ENCODE peak calls at places on chromosomes 16 and 17, in six cellular contexts. N is kidney glomerular epithelial cell; E is activated CD8-positive, alpha-beta memory T cell treated with anti-CD3 and anti-CD28 coated beads, Interleukin-2, amount 50 U/mL, for 4 hours; F is AG09319; S is OCI-LY7; C is C1 segment of cervical spinal cord. U is an unnamed sample.

GRCh38 chr17:19268611-19269010 is 31.4 kb downstream of the EPN2 start:
- DNase-seq in N (no peak), E (no peak), F (no peak), S (no peak), C (no peak), U (no peak)

GRCh38 chr16:87927195-87927562 is 9.2 kb downstream of the CA5A start:
- DNase-seq in N (no peak), E (no peak), F (no peak), S (no peak), C (no peak), U (no peak)

GRCh38 chr17:1783834-1784611 is 22.2 kb downstream of the SERPINF1 start:
- DNase-seq in N (peak), E (no peak), F (peak), S (no peak), C (no peak), U (no peak)

GRCh38 chr17:9368631-9369030 is 207.0 kb downstream of the STX8 start:
- DNase-seq in N (no peak), E (no peak), F (no peak), S (no peak), C (no peak), U (no peak)

GRCh38 chr16:72311426-72311825 is 139.5 kb upstream of the PMFBP1 start:
- DNase-seq in N (no peak), E (no peak), F (no peak), S (no peak), C (no peak), U (no peak)

GRCh38 chr17:45751466-45751865 is 32.7 kb upstream of the CRHR1 start:
- DNase-seq in N (no peak), E (no peak), F (no peak), S (no peak), C (no peak), U (no peak)

GRCh38 chr17:78664476-78665384 is 87.5 kb upstream of the DNAH17 start:
- DNase-seq in N (peak), E (no peak), F (no peak), S (no peak), C (no peak), U (no peak)

GRCh38 chr16:88758227-88758943 is 26.6 kb downstream of the PIEZO1 start:
- DNase-seq in N (no peak), E (no peak), F (no peak), S (no peak), C (no peak), U (no peak)

GRCh38 chr17:35786941-35787432 is 8.5 kb downstream of the MMP28 start:
- DNase-seq in N (no peak), E (no peak), F (no peak), S (no peak), C (no peak), U (no peak)

GRCh38 chr17:2050246-2050866 is 4.5 kb upstream of the HIC1 start:
- DNase-seq in N (no peak), E (peak), F (no peak), S (peak), C (no peak), U (peak)

GRCh38 chr17:48002920-48003685 is 32.2 kb downstream of the CDK5RAP3 start:
- DNase-seq in N (no peak), E (no peak), F (no peak), S (no peak), C (no peak), U (no peak)

GRCh38 chr16:50598256-50598894 is 50.2 kb downstream of the NKD1 start:
- DNase-seq in N (no peak), E (no peak), F (no peak), S (no peak), C (peak), U (no peak)

GRCh38 chr16:85717393-85718152 is 28.8 kb upstream of the GINS2 start:
- DNase-seq in N (peak), E (peak), F (peak), S (peak), C (peak), U (peak)

GRCh38 chr17:34220776-34221390 is 34.2 kb upstream of the CCL2 start:
- DNase-seq in N (no peak), E (no peak), F (no peak), S (no peak), C (no peak), U (no peak)

GRCh38 chr16:68349838-68350410 is 39.1 kb downstream of the PRMT7 start:
- DNase-seq in N (no peak), E (no peak), F (no peak), S (no peak), C (no peak), U (no peak)

GRCh38 chr17:28118362-28118761 is 75.9 kb downstream of the NLK start:
- DNase-seq in N (no peak), E (no peak), F (no peak), S (no peak), C (no peak), U (no peak)

GRCh38 chr16:89575247-89576172 is at the start of gene CPNE7:
- DNase-seq in N (no peak), E (no peak), F (no peak), S (no peak), C (no peak), U (no peak)

GRCh38 chr17:27458524-27458908 is 2.3 kb downstream of the KSR1 start:
- DNase-seq in N (no peak), E (no peak), F (no peak), S (no peak), C (no peak), U (no peak)

GRCh38 chr16:4664538-4665418 is 28.6 kb upstream of the NUDT16L1 start:
- DNase-seq in N (no peak), E (peak), F (no peak), S (no peak), C (no peak), U (peak)

GRCh38 chr16:48365030-48365600 is 20.1 kb downstream of the SIAH1 start:
- DNase-seq in N (no peak), E (no peak), F (no peak), S (no peak), C (no peak), U (no peak)